ENCODE peak calls at places on chromosomes 5 and 9, in nine cellular contexts. S is lung, Q is A549, D is MM.1S, N is psoas muscle, A is brain microvascular endothelial cell, Y is breast epithelium, M is WERI-Rb-1, J is GM10248. P is an unnamed sample.

GRCh38 chr5:167232675-167233074 is 1058.8 kb upstream of the WWC1 start:
- DNase-seq in S (no peak), N (no peak), A (no peak), D (no peak), J (no peak), Q (no peak), Y (no peak), M (no peak), P (no peak)

GRCh38 chr5:157520911-157521703 is 54.5 kb downstream of the ADAM19 start:
- DNase-seq in Q (peak), D (no peak), A (no peak), J (no peak), M (no peak), Y (no peak), N (no peak), S (peak), P (no peak)

GRCh38 chr9:72203205-72203803 is 54.1 kb downstream of the GDA start:
- DNase-seq in N (no peak), Q (peak), S (no peak), A (peak), Y (no peak), M (peak), D (peak), J (peak), P (peak)

GRCh38 chr5:150155258-150156032 is at the start of gene PDGFRB:
- DNase-seq in J (peak), Y (peak), D (peak), S (peak), N (peak), Q (no peak), A (peak), M (no peak), P (peak)

GRCh38 chr5:125793470-125793869 is 629.7 kb upstream of the GRAMD2B start:
- DNase-seq in S (no peak), M (no peak), Q (no peak), A (no peak), J (no peak), N (no peak), D (no peak), Y (no peak), P (no peak)

GRCh38 chr5:96741075-96741474 is 66.7 kb downstream of the ERAP1 start:
- DNase-seq in N (no peak), Y (no peak), S (no peak), A (no peak), M (no peak), Q (no peak), J (no peak), D (no peak), P (no peak)

GRCh38 chr5:94693043-94693822 is 74.8 kb downstream of the SLF1 start:
- DNase-seq in J (no peak), D (peak), A (peak), M (no peak), Y (no peak), N (no peak), S (no peak), Q (no peak), P (no peak)

GRCh38 chr5:139271201-139272027 is 22.1 kb upstream of the MATR3 start:
- DNase-seq in J (no peak), M (no peak), D (no peak), Y (no peak), N (no peak), S (no peak), A (peak), Q (no peak), P (no peak)

GRCh38 chr9:93061791-93062299 is 3.3 kb downstream of the SUSD3 start:
- DNase-seq in A (no peak), J (peak), D (peak), M (peak), N (no peak), Y (no peak), Q (no peak), S (no peak), P (no peak)

GRCh38 chr9:95192631-95193030 is 124.9 kb downstream of the FANCC start:
- DNase-seq in A (no peak), N (no peak), D (no peak), Y (no peak), S (no peak), Q (no peak), J (no peak), M (no peak), P (no peak)

GRCh38 chr5:149878371-149878770 is 66.2 kb downstream of the PDE6A start:
- DNase-seq in Y (no peak), D (no peak), N (no peak), S (no peak), A (no peak), J (no peak), Q (no peak), M (no peak), P (no peak)

GRCh38 chr9:79213417-79214125 is 358.2 kb upstream of the TLE4 start:
- DNase-seq in J (no peak), Y (no peak), D (no peak), A (peak), S (no peak), Q (no peak), M (no peak), N (no peak), P (no peak)

GRCh38 chr9:121038452-121039203 is 11.4 kb downstream of the C5 start:
- DNase-seq in N (no peak), D (no peak), J (no peak), A (no peak), M (no peak), S (no peak), Y (no peak), Q (no peak), P (no peak)

GRCh38 chr5:112918679-112919078 is 3.3 kb downstream of the REEP5 start:
- DNase-seq in Y (no peak), S (no peak), N (no peak), M (no peak), Q (no peak), A (no peak), D (no peak), J (no peak), P (no peak)

DNA sequence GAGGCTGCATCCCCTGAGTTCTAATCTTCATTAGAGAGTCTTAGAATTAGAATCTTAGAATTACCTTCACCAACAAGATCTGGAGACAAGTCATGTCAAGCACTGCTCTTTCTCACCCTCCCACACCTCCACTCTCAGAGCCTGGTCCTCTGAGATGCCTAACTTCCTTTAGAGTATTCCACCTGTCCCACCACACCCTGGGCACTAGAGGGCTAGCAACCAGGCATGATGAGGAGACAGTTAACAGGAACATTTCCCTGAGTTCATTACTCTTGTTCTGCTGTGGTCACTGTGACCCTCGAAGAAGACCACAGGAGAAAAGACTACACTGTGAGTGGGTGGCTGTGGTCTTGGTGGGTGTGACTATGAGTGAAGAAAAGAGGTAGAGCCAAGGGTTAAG is 25.2 kb upstream of the MAP1B start:
- DNase-seq in Y (no peak), M (no peak), J (no peak), A (no peak), N (no peak), D (no peak), Q (no peak), S (no peak), P (no peak)
- TF ChIP-seq CTCF in Y (no peak), M (peak), J (no peak), A (no peak), N (no peak), D (no peak), Q (no peak), S (no peak), P (no peak)

GRCh38 chr5:67142816-67143215 is 53.8 kb downstream of the CD180 start:
- DNase-seq in J (no peak), S (no peak), Y (no peak), N (no peak), A (no peak), Q (no peak), M (no peak), D (no peak), P (no peak)

GRCh38 chr5:67143549-67143948 is 53.0 kb downstream of the CD180 start:
- DNase-seq in N (no peak), J (no peak), Q (no peak), A (no peak), Y (no peak), S (no peak), D (no peak), M (no peak), P (no peak)

GRCh38 chr5:67144183-67144639 is 52.4 kb downstream of the CD180 start:
- DNase-seq in M (no peak), D (no peak), A (no peak), N (no peak), Q (no peak), Y (no peak), S (no peak), J (no peak), P (no peak)

GRCh38 chr5:67140413-67140812 is 56.2 kb downstream of the CD180 start:
- DNase-seq in Y (no peak), M (no peak), D (no peak), Q (no peak), A (no peak), N (no peak), J (no peak), S (no peak), P (no peak)

GRCh38 chr5:67141644-67142043 is 55.0 kb downstream of the CD180 start:
- DNase-seq in S (no peak), D (no peak), A (no peak), J (no peak), Q (no peak), M (no peak), N (no peak), Y (no peak), P (no peak)
- TF ChIP-seq CTCF in S (no peak), D (no peak), A (no peak), J (no peak), Q (no peak), M (no peak), N (no peak), Y (no peak), P (no peak)

GRCh38 chr5:132385321-132386105 is 16.0 kb downstream of the SLC22A5 start:
- DNase-seq in A (peak), N (peak), S (peak), M (peak), D (peak), Q (peak), J (peak), Y (no peak), P (peak)
- TF ChIP-seq CTCF in A (peak), N (peak), S (peak), M (peak), D (peak), Q (peak), J (peak), Y (no peak), P (peak)

DNA sequence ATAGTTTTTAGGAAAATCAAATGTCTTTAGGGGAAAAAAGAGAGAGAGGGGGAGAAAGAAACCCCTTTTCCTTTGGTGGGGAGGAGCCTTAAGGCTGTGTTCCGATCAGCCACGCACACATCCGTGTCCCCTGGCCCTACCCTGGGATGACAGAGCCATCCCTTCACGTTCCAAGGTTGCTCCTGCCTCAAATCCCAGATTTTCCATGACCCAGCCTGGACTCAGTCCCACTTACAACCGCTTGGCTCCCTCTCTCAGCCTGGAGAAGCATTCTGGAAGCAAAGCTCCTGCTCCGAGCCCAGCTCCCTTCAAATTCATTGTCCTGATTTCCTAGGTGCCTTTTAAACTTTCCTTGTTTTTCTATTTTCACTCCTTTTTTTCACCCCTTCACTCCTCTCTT is 78.5 kb downstream of the COL27A1 start:
- DNase-seq in N (peak), Y (no peak), J (no peak), S (no peak), D (no peak), M (no peak), A (no peak), Q (no peak), P (no peak)
- TF ChIP-seq CTCF in N (no peak), Y (no peak), J (no peak), S (no peak), D (no peak), M (no peak), A (no peak), Q (no peak), P (no peak)

DNA sequence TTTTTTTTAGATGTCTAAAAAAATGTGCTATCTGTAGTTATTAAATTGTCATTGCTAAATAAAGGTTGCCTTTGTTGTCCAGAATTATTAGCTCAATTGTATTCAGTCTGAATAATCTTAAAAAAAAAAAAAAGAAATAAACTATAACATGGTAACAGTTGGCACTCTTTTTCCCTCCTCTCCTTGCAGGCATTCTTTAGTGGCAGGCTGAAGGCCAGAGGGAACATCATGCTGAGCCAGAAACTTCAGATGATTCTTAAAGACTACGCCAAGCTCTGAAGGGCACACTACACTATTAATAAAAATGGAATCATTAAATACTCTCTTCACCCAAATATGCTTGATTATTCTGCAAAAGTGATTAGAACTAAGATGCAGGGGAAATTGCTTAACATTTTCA is 87.6 kb upstream of the FAM170A start:
- DNase-seq in D (no peak), M (no peak), A (no peak), Q (no peak), J (no peak), N (no peak), S (no peak), Y (no peak), P (no peak)
- TF ChIP-seq CTCF in D (no peak), M (no peak), A (no peak), Q (no peak), J (no peak), N (no peak), S (no peak), Y (no peak), P (no peak)

GRCh38 chr9:6566409-6567139 is 79.0 kb downstream of the GLDC start:
- DNase-seq in Y (no peak), M (no peak), D (no peak), A (peak), Q (peak), S (no peak), N (no peak), J (peak), P (no peak)
- TF ChIP-seq CTCF in Y (no peak), M (no peak), D (no peak), A (no peak), Q (no peak), S (no peak), N (no peak), J (no peak), P (no peak)

DNA sequence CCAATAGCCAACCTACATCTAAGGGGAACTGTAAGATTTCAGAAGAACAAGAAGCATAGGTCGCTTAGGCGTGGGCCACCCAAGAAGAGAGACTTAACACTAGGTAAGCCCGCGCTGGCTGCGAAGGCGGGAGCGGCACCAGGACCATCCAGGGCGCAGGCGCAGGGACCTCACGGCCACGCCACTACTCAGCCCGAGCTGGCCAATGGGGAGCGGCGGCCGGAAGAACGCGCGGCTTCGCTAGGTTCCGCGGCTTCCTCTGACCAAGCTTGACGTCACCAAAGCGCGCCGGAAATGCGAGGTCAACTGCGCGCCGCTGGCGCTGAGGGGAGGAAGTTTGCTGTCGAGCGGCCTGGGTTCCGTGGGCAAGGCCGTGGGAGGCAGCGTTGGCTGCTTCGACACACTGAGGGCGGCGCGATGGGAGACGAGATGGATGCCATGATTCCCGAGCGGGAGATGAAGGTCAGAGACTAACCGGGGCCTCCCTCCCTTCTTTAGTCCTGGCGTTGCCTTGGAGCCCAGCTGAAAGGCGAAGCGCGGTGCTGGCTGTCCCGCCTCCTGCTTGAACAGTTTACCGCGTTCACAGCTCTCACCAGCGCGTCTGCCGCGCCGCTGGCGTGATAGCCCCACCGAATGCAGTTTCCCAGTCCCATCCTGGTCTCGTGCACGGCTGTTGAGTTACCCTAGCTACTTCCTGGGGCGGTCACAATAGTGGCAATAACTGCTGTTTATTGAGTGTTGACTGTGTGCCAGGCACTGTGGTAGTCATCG is at the start of gene NUP214:
- DNase-seq in Q (peak), A (peak), S (peak), D (peak), J (peak), M (peak), Y (peak), N (peak), P (peak)
- TF ChIP-seq CTCF in Q (no peak), A (no peak), S (no peak), D (no peak), J (no peak), M (no peak), Y (no peak), N (no peak), P (no peak)

DNA sequence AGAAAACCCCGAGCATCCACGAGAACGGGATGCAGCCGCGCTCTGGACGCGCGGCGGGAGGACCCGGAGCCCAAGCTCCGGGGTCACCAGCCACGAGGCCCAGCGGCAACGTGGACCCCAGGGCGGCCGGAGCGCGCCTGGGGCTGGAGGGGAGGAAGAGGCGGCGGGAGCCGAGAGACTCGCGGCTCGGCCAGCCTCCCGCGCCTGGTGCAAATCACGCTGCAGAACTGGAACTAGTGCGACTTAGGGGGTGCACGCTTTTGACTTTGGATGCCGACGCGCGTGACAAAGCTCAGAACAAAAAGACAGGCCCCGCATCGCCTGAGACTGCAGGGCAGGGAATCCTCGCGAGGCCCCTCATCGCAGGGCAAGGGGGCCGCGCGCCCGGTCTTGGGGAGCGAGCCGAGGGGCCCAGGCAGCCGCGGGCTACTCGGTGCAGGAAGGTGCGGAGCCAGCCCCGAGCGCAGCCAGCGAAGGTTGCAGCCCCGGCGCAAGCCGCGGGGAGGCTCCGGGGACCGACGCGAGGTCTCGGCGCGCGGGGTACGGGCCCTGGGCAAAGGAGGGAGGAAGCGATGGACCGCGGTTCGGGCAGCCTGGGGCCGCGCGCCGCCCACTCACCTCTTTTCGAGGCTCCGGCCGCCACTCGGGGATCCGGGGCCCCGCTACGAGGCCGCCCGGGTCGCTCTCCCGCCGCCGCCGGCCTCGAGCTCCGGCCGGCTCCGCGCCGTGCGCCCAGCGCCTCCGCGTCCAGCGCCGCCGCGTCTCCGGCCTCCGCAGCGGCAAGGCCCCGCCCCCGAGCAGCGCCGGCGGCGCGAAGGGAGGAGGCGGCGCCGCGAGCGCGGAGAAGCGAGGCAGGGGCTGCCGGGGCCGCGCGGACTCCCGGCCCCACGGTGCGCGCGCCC is at the start of gene GOLM1:
- DNase-seq in Q (peak), N (peak), M (peak), D (peak), Y (no peak), A (peak), J (peak), S (peak), P (peak)
- TF ChIP-seq CTCF in Q (no peak), N (peak), M (peak), D (peak), Y (no peak), A (peak), J (peak), S (no peak), P (peak)

DNA sequence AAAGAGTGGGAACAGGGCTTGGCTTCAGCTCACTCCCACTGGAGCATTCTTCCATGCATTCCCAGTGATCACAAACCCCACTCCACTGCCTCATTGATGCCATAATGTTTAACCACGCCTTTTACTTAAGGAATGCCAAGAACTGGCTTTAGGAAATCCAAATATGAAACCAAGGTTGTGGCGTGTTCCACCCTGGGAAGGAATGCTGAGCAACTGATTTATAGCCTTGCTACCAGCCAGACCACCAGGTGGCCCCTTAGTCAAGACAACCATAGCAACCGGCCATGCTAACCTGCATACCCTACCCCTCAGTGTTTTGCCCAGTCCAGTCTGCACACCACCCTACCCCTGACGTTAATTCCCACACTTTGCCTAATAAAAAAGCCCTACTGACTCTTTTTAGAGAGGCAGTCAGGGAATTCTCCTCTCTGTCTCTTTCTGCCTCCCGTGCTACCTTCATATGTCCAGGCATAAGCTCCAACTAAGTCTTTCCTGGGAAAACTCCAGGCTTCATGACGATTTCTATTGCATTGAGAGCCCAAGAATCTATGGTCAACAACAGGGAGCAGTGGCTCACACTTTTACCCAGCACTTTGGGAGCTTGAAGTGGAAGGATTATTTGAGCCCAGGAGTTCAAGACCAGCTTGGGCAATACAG is 27.0 kb upstream of the PRRC2B start:
- DNase-seq in N (no peak), J (no peak), M (peak), S (no peak), Q (peak), A (peak), D (no peak), Y (no peak), P (no peak)
- TF ChIP-seq CTCF in N (peak), J (peak), M (peak), S (peak), Q (peak), A (peak), D (no peak), Y (no peak), P (peak)

GRCh38 chr9:17503196-17503595 is 75.7 kb upstream of the SH3GL2 start:
- DNase-seq in S (no peak), M (no peak), N (no peak), Y (no peak), D (no peak), Q (no peak), A (no peak), J (no peak), P (no peak)
- TF ChIP-seq CTCF in S (no peak), M (no peak), N (no peak), Y (no peak), D (no peak), Q (no peak), A (no peak), J (no peak), P (no peak)

P was measured in neural crest cell.